ENCODE peak calls at places on chromosomes 11 and 22, in ten cellular contexts. I, R, B, K, D, M, P, O, J and H are unnamed samples.
A peak's percentile ranks its signal among the peaks of the same experiment; 100 is the strongest.

GRCh38 chr22:30609260-30610185 is 2.5 kb downstream of the TCN2 start:
- DNase-seq in D (peak; percentile 32), K (peak; percentile 59), J (peak; percentile 59), R (peak; percentile 77), B (no peak), O (no peak), I (no peak), P (no peak), M (peak; percentile 77), H (peak; percentile 90)

GRCh38 chr11:1705121-1706052 is 8.4 kb downstream of the KRTAP5-6 start:
- DNase-seq in P (no peak), O (peak; percentile 35), R (no peak), J (no peak), D (no peak), B (no peak), K (no peak), M (no peak), I (no peak), H (no peak)

GRCh38 chr11:44952082-44952481 is 1.4 kb upstream of the TP53I11 start:
- DNase-seq in P (no peak), K (no peak), M (no peak), B (no peak), D (no peak), R (no peak), J (no peak), O (no peak), I (no peak), H (no peak)

GRCh38 chr11:72681226-72682153 is 7.3 kb upstream of the PDE2A start:
- DNase-seq in K (no peak), B (no peak), D (no peak), R (no peak), I (no peak), P (no peak), J (no peak), M (no peak), O (peak; percentile 72), H (no peak)

GRCh38 chr11:117950999-117951961 is 22.1 kb upstream of the TMPRSS13 start:
- DNase-seq in J (no peak), O (no peak), R (no peak), D (no peak), P (no peak), K (no peak), I (no peak), B (no peak), M (no peak), H (no peak)

GRCh38 chr22:28911777-28912669 is 28.7 kb downstream of the ZNRF3 start:
- DNase-seq in P (no peak), B (no peak), I (no peak), R (peak; percentile 49), O (no peak), K (no peak), D (no peak), J (peak; percentile 71), M (peak; percentile 24), H (no peak)

GRCh38 chr11:27087425-27087824 is 46.8 kb downstream of the BBOX1 start:
- DNase-seq in O (no peak), P (no peak), R (peak; percentile 44), K (no peak), D (no peak), M (no peak), B (no peak), I (no peak), J (no peak), H (no peak)

GRCh38 chr22:37420656-37421467 is 6.4 kb downstream of the ELFN2 start:
- DNase-seq in I (no peak), O (no peak), P (no peak), K (no peak), M (no peak), B (no peak), D (no peak), R (peak; percentile 75), J (no peak), H (peak; percentile 67)

GRCh38 chr22:50274311-50274710 is 4.1 kb upstream of the MAPK11 start:
- DNase-seq in I (peak; percentile 71), O (no peak), M (no peak), D (no peak), K (peak; percentile 57), B (no peak), J (peak; percentile 70), R (peak; percentile 56), P (peak; percentile 83), H (no peak)

GRCh38 chr11:134349109-134349801 is 17.5 kb downstream of the GLB1L2 start:
- DNase-seq in R (no peak), O (no peak), I (no peak), J (no peak), D (no peak), M (no peak), K (no peak), P (no peak), B (no peak), H (no peak)

GRCh38 chr22:28600546-28601143 is 79.0 kb downstream of the TTC28 start:
- DNase-seq in D (no peak), O (no peak), B (no peak), P (peak; percentile 11), R (peak; percentile 56), I (peak; percentile 66), M (peak; percentile 36), K (peak; percentile 17), J (peak; percentile 48), H (no peak)

GRCh38 chr22:39706406-39707150 is 136.0 kb downstream of the CACNA1I start:
- DNase-seq in B (no peak), J (no peak), D (no peak), O (no peak), I (no peak), M (no peak), R (no peak), K (no peak), P (no peak), H (no peak)

GRCh38 chr11:64453466-64453865 is 94.5 kb downstream of the RPS6KA4 start:
- DNase-seq in D (no peak), P (no peak), B (no peak), R (no peak), I (no peak), O (peak; percentile 41), K (no peak), M (no peak), J (no peak), H (no peak)
- TF ChIP-seq CTCF in D (no peak), P (no peak), B (no peak), R (no peak), I (no peak), O (no peak), K (no peak), M (no peak), J (no peak), H (no peak)

DNA sequence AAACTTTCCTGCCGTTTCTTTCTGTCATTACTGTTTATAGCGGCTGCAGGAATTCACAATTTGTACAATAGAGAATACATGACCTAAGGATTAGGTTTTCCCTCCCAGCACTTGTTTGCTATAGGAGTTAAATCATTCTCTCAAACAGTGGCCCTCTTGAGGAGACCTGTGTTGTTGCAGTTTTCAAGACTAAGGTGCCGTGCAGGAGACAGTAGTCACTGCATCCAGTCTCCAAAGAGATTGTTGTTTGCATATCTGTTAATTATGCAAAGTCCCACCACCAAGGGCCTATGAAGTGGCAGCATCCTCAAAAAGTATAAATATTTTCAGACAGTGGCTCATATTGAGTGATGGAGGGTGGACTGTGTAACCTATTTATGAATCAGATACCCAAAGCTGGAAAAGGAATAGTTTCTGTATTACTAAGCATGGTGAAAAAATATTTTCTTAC is 2.3 kb downstream of the PRSS23 start:
- DNase-seq in D (no peak), J (peak; percentile 84), O (no peak), B (peak; percentile 25), M (no peak), I (peak; percentile 60), R (peak; percentile 61), K (no peak), P (no peak), H (no peak)
- TF ChIP-seq CTCF in D (peak; percentile 60), J (peak; percentile 49), O (peak; percentile 31), B (peak; percentile 21), M (peak; percentile 47), I (peak; percentile 63), R (peak; percentile 69), K (peak; percentile 62), P (peak; percentile 13), H (no peak)

GRCh38 chr11:69018924-69019323 is 5.9 kb upstream of the MRGPRF start:
- DNase-seq in I (no peak), R (no peak), D (no peak), B (no peak), K (no peak), O (no peak), P (no peak), J (no peak), M (no peak), H (no peak)
- TF ChIP-seq CTCF in I (no peak), R (no peak), D (no peak), B (no peak), K (no peak), O (no peak), P (no peak), J (no peak), M (no peak), H (no peak)

GRCh38 chr11:47617417-47617809 is 23.2 kb upstream of the C1QTNF4 start:
- DNase-seq in I (no peak), R (peak; percentile 25), M (no peak), O (no peak), D (no peak), J (no peak), K (no peak), B (no peak), P (no peak), H (no peak)

GRCh38 chr11:47611240-47611863 is 17.1 kb upstream of the C1QTNF4 start:
- DNase-seq in R (no peak), M (no peak), D (no peak), P (peak; percentile 61), B (no peak), O (no peak), I (no peak), J (no peak), K (no peak), H (no peak)

GRCh38 chr11:47620836-47621378 is 21.5 kb downstream of the MTCH2 start:
- DNase-seq in M (no peak), I (no peak), P (no peak), B (no peak), R (no peak), J (no peak), D (no peak), O (no peak), K (no peak), H (no peak)

GRCh38 chr11:47615249-47615648 is 21.0 kb upstream of the C1QTNF4 start:
- DNase-seq in M (no peak), P (no peak), D (no peak), R (no peak), B (no peak), J (no peak), O (no peak), K (no peak), I (no peak), H (no peak)

DNA sequence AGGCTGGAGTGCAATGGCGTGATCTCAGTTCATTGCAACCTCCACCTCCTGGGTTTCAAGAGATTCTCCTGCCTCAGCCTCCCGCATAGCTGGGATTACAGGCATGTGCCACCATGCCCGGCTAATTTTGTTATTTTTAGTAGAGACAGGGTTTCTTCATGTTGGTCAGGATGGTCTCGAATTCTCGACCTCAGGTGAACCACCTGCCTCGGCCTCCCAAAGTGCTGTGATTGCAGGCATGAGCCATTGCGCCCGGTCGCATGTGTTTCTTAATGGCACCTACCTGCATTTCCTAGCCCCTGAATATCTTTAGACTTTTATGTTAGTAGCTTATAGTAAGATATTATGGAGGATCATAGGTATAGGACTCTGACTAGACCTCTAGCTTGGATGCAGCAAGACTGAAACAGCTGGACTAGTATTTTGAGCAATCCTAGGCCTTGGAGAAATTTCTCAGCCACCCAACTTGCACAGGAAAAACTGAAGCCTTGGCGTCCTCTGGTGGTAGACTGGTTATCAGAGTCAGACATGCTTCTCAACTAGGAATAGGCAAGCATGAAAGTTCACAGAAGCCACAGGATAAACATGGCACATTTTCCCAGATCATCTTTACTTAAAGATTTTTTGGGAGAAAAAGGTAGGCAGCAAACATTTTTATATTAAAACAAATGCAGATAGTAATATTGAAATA is 22.7 kb upstream of the C1QTNF4 start:
- DNase-seq in O (no peak), B (peak; percentile 56), J (peak; percentile 63), P (no peak), D (no peak), M (peak; percentile 59), I (peak; percentile 75), K (peak; percentile 66), R (peak; percentile 61), H (no peak)
- TF ChIP-seq CTCF in O (peak; percentile 51), B (no peak), J (peak; percentile 44), P (peak; percentile 31), D (peak; percentile 34), M (peak; percentile 88), I (peak; percentile 97), K (peak; percentile 76), R (peak; percentile 34), H (peak; percentile 56)